ENCODE peak calls at places on chromosomes 4 and X, in seven cellular contexts. E is fibroblast of mammary gland; I is upper lobe of left lung; V is small intestine; J is AG09309; C is CD8-positive, alpha-beta memory T cell; U is pancreas. G is an unnamed sample.

GRCh38 chr4:53963336-53963735 is 101.1 kb downstream of the CHIC2 start:
- DNase-seq in E (no peak), I (no peak), V (no peak), J (no peak), C (no peak), U (no peak), G (no peak)

GRCh38 chr4:73450398-73451004 is 14.5 kb downstream of the AFP start:
- DNase-seq in E (peak), I (no peak), V (no peak), J (peak), C (no peak), U (no peak), G (no peak)

GRCh38 chr4:76384052-76384451 is 36.9 kb downstream of the CCDC158 start:
- DNase-seq in E (no peak), I (no peak), V (no peak), J (no peak), C (no peak), U (no peak), G (no peak)

GRCh38 chr4:26806331-26806730 is 54.3 kb upstream of the STIM2 start:
- DNase-seq in E (peak), I (no peak), V (no peak), J (no peak), C (no peak), U (no peak), G (no peak)

GRCh38 chr4:152095701-152096070 is 334.9 kb upstream of the GATB start:
- DNase-seq in E (peak), I (no peak), V (no peak), J (no peak), C (no peak), U (no peak), G (no peak)

GRCh38 chrX:28158019-28158777 is 176.9 kb upstream of the DCAF8L1 start:
- DNase-seq in E (no peak), I (no peak), V (no peak), J (no peak), C (no peak), U (no peak), G (no peak)

GRCh38 chr4:86117781-86118302 is 242.0 kb downstream of the MAPK10 start:
- DNase-seq in E (peak), I (no peak), V (no peak), J (peak), C (no peak), U (no peak), G (no peak)

GRCh38 chr4:3418029-3418762 is 23.6 kb upstream of the HGFAC start:
- DNase-seq in E (no peak), I (peak), V (no peak), J (no peak), C (peak), U (no peak), G (no peak)

GRCh38 chr4:77052352-77052751 is 23.4 kb downstream of the CCNI start:
- DNase-seq in E (peak), I (no peak), V (peak), J (no peak), C (peak), U (no peak), G (peak)

GRCh38 chrX:21479695-21480280 is 105.6 kb downstream of the CNKSR2 start:
- DNase-seq in E (peak), I (no peak), V (peak), J (peak), C (no peak), U (no peak), G (peak)

GRCh38 chrX:95076449-95076848 is 1402.4 kb downstream of the FAM133A start:
- DNase-seq in E (peak), I (no peak), V (no peak), J (no peak), C (no peak), U (no peak), G (peak)

GRCh38 chrX:68842781-68843581 is 14.2 kb downstream of the EFNB1 start:
- DNase-seq in E (peak), I (no peak), V (peak), J (no peak), C (no peak), U (no peak), G (no peak)

GRCh38 chr4:43607827-43608461 is 715.4 kb downstream of the GRXCR1 start:
- DNase-seq in E (no peak), I (no peak), V (no peak), J (no peak), C (no peak), U (no peak), G (no peak)

GRCh38 chr4:2009651-2010233 is 968 bp upstream of the NELFA start:
- DNase-seq in E (peak), I (peak), V (peak), J (no peak), C (peak), U (peak), G (peak)

GRCh38 chr4:109207060-109207459 is 95.4 kb downstream of the COL25A1 start:
- DNase-seq in E (peak), I (no peak), V (no peak), J (no peak), C (no peak), U (no peak), G (no peak)

GRCh38 chrX:39158801-39159657 is 357.8 kb downstream of the MID1IP1 start:
- DNase-seq in E (peak), I (no peak), V (no peak), J (peak), C (no peak), U (no peak), G (peak)

GRCh38 chr4:87239821-87240220 is 19.4 kb upstream of the KLHL8 start:
- DNase-seq in E (no peak), I (no peak), V (no peak), J (no peak), C (no peak), U (no peak), G (no peak)

GRCh38 chr4:183328832-183329231 is 6.6 kb upstream of the CLDN24 start:
- DNase-seq in E (no peak), I (no peak), V (no peak), J (no peak), C (no peak), U (no peak), G (no peak)

GRCh38 chr4:82797591-82798081 is 960 bp downstream of the SCD5 start:
- DNase-seq in E (no peak), I (peak), V (no peak), J (no peak), C (peak), U (peak), G (peak)

GRCh38 chr4:7183161-7183560 is 9.2 kb upstream of the SORCS2 start:
- DNase-seq in E (no peak), I (no peak), V (no peak), J (no peak), C (no peak), U (no peak), G (no peak)

GRCh38 chr4:20572976-20573375 is 127.3 kb upstream of the PACRGL start:
- DNase-seq in E (no peak), I (no peak), V (no peak), J (no peak), C (no peak), U (no peak), G (no peak)

GRCh38 chr4:78058591-78059523 is 1.7 kb downstream of the FRAS1 start:
- DNase-seq in E (peak), I (peak), V (peak), J (no peak), C (no peak), U (peak), G (no peak)

GRCh38 chr4:3479358-3480101 is 16.4 kb downstream of the DOK7 start:
- DNase-seq in E (no peak), I (peak), V (no peak), J (no peak), C (no peak), U (peak), G (no peak)

GRCh38 chrX:107684956-107685385 is 56.7 kb downstream of the PRPS1 start:
- DNase-seq in E (peak), I (no peak), V (peak), J (no peak), C (no peak), U (no peak), G (peak)

GRCh38 chr4:128471576-128471975 is 184.0 kb upstream of the PGRMC2 start:
- DNase-seq in E (no peak), I (no peak), V (no peak), J (no peak), C (no peak), U (no peak), G (no peak)

GRCh38 chrX:74133156-74133796 is 170.7 kb upstream of the ZCCHC13 start:
- DNase-seq in E (peak), I (no peak), V (peak), J (peak), C (no peak), U (no peak), G (peak)

GRCh38 chrX:68867458-68868166 is 38.8 kb downstream of the EFNB1 start:
- DNase-seq in E (no peak), I (no peak), V (peak), J (no peak), C (no peak), U (no peak), G (no peak)

GRCh38 chr4:146495277-146495676 is 26.5 kb downstream of the SLC10A7 start:
- DNase-seq in E (peak), I (no peak), V (peak), J (no peak), C (no peak), U (no peak), G (no peak)

GRCh38 chr4:112704991-112705845 is 68.3 kb downstream of the LARP7 start:
- DNase-seq in E (peak), I (peak), V (peak), J (no peak), C (no peak), U (peak), G (no peak)

GRCh38 chr4:17497890-17498523 is 13.9 kb downstream of the QDPR start:
- DNase-seq in E (no peak), I (no peak), V (no peak), J (no peak), C (no peak), U (no peak), G (no peak)

GRCh38 chr4:156188596-156188995 is 234.9 kb upstream of the CTSO start:
- DNase-seq in E (no peak), I (no peak), V (no peak), J (no peak), C (no peak), U (no peak), G (no peak)

GRCh38 chr4:3241905-3242304 is 7.1 kb upstream of the MSANTD1 start:
- DNase-seq in E (peak), I (no peak), V (no peak), J (no peak), C (no peak), U (no peak), G (no peak)

GRCh38 chr4:108168672-108169562 is at the start of gene LEF1:
- DNase-seq in E (peak), I (peak), V (peak), J (no peak), C (peak), U (peak), G (peak)

GRCh38 chr4:48129307-48130014 is 4.6 kb downstream of the TXK start:
- DNase-seq in E (no peak), I (peak), V (peak), J (no peak), C (no peak), U (no peak), G (no peak)

GRCh38 chrX:19697416-19697815 is 182.1 kb upstream of the MAP3K15 start:
- DNase-seq in E (peak), I (no peak), V (no peak), J (no peak), C (no peak), U (no peak), G (no peak)

GRCh38 chrX:24482823-24483410 is 17.8 kb downstream of the PDK3 start:
- DNase-seq in E (no peak), I (no peak), V (no peak), J (no peak), C (no peak), U (no peak), G (no peak)

GRCh38 chrX:2819345-2820130 is 9.2 kb upstream of the GYG2 start:
- DNase-seq in E (peak), I (no peak), V (peak), J (peak), C (no peak), U (no peak), G (peak)

DNA sequence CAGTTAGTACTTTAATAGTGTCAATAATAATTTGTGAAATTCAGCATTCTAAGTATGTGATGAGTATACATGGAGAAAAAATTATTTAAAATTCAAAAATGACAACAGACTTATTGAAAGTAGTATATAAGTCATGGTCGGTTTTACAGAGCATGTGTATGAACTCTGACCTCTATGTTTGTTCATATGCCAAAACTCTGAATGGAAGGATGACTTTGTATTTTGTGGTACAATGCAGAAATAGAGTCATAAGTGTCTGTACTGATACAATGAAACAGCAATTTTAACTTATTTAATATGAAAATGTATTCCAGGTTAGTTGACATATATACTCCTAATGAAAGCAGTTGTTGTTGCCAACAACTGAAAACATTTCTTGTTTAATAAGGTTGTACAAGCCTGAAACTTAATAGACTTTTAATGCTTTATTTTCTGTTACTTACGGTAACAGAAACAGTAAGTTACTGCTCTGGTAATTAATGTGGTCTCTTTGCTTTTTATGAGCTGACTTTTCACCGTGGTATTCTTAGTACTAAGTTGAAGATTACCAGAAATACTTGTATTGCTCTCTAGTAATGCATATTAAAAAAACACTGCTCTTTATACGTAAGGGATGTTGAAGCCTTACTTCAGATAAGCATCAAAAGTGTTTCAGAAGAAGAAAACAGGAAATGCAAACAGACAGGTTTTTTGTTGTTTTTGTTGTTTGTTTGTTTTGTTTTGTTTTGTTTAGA is 1.9 kb downstream of the UBE2K start:
- DNase-seq in E (peak), I (no peak), V (peak), J (no peak), C (no peak), U (no peak), G (no peak)
- H3K4me3 ChIP-seq in E (peak), I (peak), V (no peak), J (peak), C (peak), U (peak), G (peak)

GRCh38 chrX:45769919-45770582 is 569.4 kb upstream of the DIPK2B start:
- DNase-seq in E (peak), I (peak), V (peak), J (peak), C (peak), U (peak), G (peak)
- H3K4me3 ChIP-seq in E (peak), I (peak), V (peak), J (peak), C (peak), U (peak), G (peak)

DNA sequence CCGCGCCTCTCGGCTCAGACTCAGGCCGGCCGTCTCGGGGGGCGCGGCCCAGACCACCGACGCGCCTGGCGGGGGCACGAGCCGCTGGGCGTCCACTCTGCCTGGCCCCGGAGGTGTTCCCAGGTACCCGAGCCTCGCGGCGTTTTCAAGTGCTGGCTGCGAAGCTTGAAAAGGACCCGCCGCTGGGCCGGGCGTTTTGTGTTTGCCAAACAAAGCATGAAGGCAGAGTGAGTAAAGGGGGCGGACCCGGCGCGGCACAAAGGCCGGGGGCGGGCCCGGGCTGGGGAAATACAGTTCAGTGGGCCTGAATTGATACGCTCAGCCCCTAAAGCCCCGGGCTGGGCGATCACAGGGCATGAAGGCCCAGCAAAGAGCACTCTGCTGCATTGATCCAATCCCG is 65.4 kb downstream of the SOX3 start:
- DNase-seq in E (no peak), I (peak), V (no peak), J (no peak), C (no peak), U (peak), G (no peak)
- H3K4me3 ChIP-seq in E (no peak), I (peak), V (no peak), J (no peak), C (no peak), U (no peak), G (no peak)

GRCh38 chr4:187504974-187505797 is 490.4 kb upstream of the ZFP42 start:
- DNase-seq in E (no peak), I (peak), V (no peak), J (no peak), C (no peak), U (no peak), G (no peak)
- H3K4me3 ChIP-seq in E (no peak), I (no peak), V (no peak), J (no peak), C (no peak), U (no peak), G (no peak)

DNA sequence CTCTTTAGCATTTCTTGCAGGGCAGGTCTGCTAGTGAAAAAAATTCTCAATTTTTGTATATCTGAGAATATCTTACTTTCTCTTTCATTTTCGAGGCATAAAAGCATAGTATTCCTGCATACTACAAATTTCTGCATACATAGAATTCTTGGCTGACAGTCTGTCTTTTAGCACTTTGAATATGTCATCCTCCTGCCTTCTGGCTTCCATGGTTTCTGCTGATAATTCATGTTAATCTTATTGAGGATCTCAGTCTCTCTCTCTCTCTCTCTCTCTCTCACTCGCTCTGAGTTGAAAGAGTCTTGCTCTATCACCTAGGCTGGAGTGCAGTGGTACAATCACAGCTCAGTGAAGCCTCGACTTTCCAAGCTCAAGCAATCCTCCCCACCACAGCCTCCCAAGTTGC is 161.1 kb downstream of the FNIP2 start:
- DNase-seq in E (no peak), I (no peak), V (no peak), J (no peak), C (no peak), U (no peak), G (no peak)
- H3K4me3 ChIP-seq in E (no peak), I (no peak), V (no peak), J (no peak), C (peak), U (no peak), G (no peak)

DNA sequence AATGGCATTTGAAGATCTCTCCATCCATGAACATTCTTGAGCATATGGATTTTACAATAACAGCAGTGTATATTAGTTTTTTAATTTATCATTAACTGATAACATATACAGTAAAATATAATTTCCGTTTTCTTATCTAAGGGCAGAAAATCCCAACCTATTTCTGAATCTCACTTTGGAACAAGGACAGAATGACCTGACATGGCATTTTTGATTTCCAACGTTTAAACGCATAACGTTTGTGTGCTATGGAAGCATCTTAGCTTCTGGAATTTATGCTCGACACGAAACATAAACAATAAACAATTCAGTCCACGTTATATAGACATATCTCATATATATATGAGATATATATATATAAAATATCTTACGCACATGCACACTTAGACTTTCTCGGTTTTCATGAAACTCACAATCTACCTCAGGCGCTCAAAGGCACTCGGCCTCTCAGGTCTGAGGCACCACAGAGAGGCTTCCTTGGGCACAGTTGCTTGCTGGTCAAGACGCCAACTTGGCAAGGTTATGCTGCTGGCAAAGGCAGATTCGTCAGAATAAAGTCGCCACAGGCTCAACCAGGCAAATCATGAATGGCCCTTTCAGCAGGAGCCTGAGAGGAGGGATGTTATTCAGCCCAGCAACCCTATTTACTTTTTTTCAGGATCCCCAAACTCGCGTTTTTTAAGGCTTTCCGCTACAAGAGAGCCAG is 1.0 kb upstream of the UGT8 start:
- DNase-seq in E (no peak), I (no peak), V (peak), J (no peak), C (no peak), U (no peak), G (peak)
- H3K4me3 ChIP-seq in E (no peak), I (peak), V (no peak), J (no peak), C (no peak), U (peak), G (peak)

GRCh38 chr4:131609039-131609438 is 1540.1 kb upstream of the PCDH10 start:
- DNase-seq in E (peak), I (no peak), V (no peak), J (no peak), C (no peak), U (no peak), G (no peak)

GRCh38 chr4:131613824-131614216 is 1535.3 kb upstream of the PCDH10 start:
- DNase-seq in E (no peak), I (no peak), V (no peak), J (no peak), C (no peak), U (no peak), G (peak)

DNA sequence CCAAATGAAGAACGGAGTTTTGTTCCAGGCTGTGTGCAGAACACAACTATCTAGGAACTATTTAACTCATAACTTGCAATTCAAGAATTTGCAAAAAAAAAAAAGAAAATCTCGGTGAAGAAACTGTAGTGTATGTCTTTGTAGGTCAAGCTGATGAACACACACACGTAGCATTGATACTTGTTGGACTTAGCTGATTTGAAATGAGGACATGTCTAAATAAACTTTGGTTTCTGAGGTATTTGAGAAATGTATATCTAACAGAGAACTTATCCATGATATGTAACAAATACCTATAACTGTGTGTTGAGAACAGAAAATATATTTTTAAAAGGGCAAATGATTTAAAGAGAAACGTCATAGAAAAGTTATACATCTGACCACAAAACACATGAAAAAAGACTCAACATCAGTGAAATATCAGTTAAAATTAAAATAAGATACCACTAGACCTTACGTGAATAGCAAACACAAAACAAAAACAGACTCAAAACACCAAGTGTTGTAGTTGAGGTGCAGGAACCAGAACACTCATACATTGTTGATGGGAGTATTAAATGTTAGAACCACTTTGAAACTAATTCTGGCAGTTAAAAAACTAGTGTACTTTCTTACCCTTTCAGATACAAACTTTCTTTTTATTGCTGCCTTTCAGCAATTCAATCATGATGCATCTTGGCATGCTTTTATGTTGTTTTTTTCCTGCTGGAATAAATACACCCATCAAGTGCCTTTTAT is 1535.8 kb upstream of the PCDH10 start:
- DNase-seq in E (no peak), I (no peak), V (no peak), J (no peak), C (no peak), U (no peak), G (peak)
- H3K4me3 ChIP-seq in E (no peak), I (no peak), V (no peak), J (no peak), C (no peak), U (no peak), G (no peak)

GRCh38 chrX:36963852-36964251 is 44.3 kb upstream of the FAM47C start:
- DNase-seq in E (no peak), I (peak), V (no peak), J (no peak), C (no peak), U (no peak), G (no peak)
- H3K4me3 ChIP-seq in E (no peak), I (peak), V (no peak), J (no peak), C (no peak), U (peak), G (no peak)

G was measured in GM12865.